ENCODE peak calls at places on chromosomes 16 and 17, in ten cellular contexts. V is activated T-helper 2 cell treated with anti-CD3 and anti-CD28 coated beads, Interferon-gamma antibody, Interleukin-2, Interleukin-4, amounts not matched to agents 10 μg/mL and 5 μg/mL and 100 μg/mL, durations not matched to agents 14 hours and 24 hours and 36 hours; E is astrocyte of the hippocampus; M is adrenal gland; J is aorta; X is HT-29; O is uterus; Y is fibroblast of the aortic adventitia; R is astrocyte of the spinal cord; G is GM10248. Q is an unnamed sample.

GRCh38 chr17:68398731-68399637 is 58.3 kb downstream of the WIPI1 start:
- DNase-seq in R (peak; percentile 76), O (peak; percentile 74), M (peak; percentile 64), V (peak; percentile 19), G (peak; percentile 88), J (peak; percentile 63), E (peak; percentile 73), Y (peak; percentile 76), X (peak; percentile 74), Q (peak; percentile 48)

GRCh38 chr17:28071891-28072606 is 29.6 kb downstream of the NLK start:
- DNase-seq in M (no peak), V (no peak), E (peak; percentile 19), G (no peak), R (peak; percentile 45), J (no peak), X (no peak), O (no peak), Y (no peak), Q (no peak)

GRCh38 chr17:65050438-65050837 is 6.1 kb downstream of the GNA13 start:
- DNase-seq in M (no peak), X (no peak), Y (no peak), R (no peak), V (no peak), E (no peak), O (no peak), G (no peak), J (no peak), Q (no peak)

GRCh38 chr16:56294599-56294998 is 103.3 kb downstream of the GNAO1 start:
- DNase-seq in E (peak; percentile 91), G (no peak), M (no peak), O (no peak), J (no peak), Y (peak; percentile 90), R (peak; percentile 88), X (no peak), V (no peak), Q (no peak)

GRCh38 chr17:27577124-27577761 is 53.7 kb upstream of the LGALS9 start:
- DNase-seq in X (no peak), J (no peak), G (no peak), R (peak; percentile 62), O (no peak), M (no peak), E (peak; percentile 59), Y (peak; percentile 77), V (no peak), Q (no peak)

GRCh38 chr17:79617740-79618382 is 7.0 kb upstream of the RBFOX3 start:
- DNase-seq in Y (no peak), O (no peak), E (no peak), X (no peak), R (no peak), V (no peak), G (no peak), J (peak; percentile 24), M (no peak), Q (no peak)

GRCh38 chr17:77279448-77280303 is 138.9 kb downstream of the SEC14L1 start:
- DNase-seq in V (no peak), G (no peak), X (peak; percentile 81), M (no peak), E (no peak), J (no peak), Y (peak; percentile 51), R (no peak), O (no peak), Q (no peak)

GRCh38 chr16:70681382-70682238 is 4.2 kb downstream of the MTSS2 start:
- DNase-seq in G (no peak), V (no peak), M (no peak), E (peak; percentile 41), J (peak; percentile 47), X (no peak), Y (no peak), R (no peak), O (no peak), Q (no peak)

GRCh38 chr17:77824102-77824779 is 134.3 kb upstream of the TNRC6C start:
- DNase-seq in M (no peak), X (no peak), R (no peak), V (no peak), O (no peak), Y (no peak), J (no peak), G (no peak), E (no peak), Q (no peak)

GRCh38 chr16:86554917-86555762 is at the start of gene MTHFSD:
- DNase-seq in Y (peak; percentile 90), G (peak; percentile 99), O (peak; percentile 90), J (peak; percentile 96), X (peak; percentile 92), V (peak; percentile 92), E (peak; percentile 98), M (peak; percentile 95), R (peak; percentile 91), Q (peak; percentile 80)

GRCh38 chr17:50583636-50584035 is 23.1 kb downstream of the CACNA1G start:
- DNase-seq in J (no peak), O (no peak), V (no peak), E (no peak), X (no peak), R (no peak), Y (no peak), G (no peak), M (no peak), Q (no peak)

GRCh38 chr17:44065668-44066203 is 735 bp downstream of the LSM12 start:
- DNase-seq in M (no peak), Y (peak; percentile 17), R (peak; percentile 16), J (no peak), G (no peak), V (peak; percentile 19), E (peak; percentile 36), X (peak; percentile 34), O (no peak), Q (no peak)

GRCh38 chr16:50025544-50025931 is 513 bp downstream of the CNEP1R1 start:
- DNase-seq in Y (peak; percentile 14), X (peak; percentile 56), R (peak; percentile 15), V (peak; percentile 18), O (no peak), G (peak; percentile 32), J (no peak), M (peak; percentile 20), E (peak; percentile 51), Q (no peak)